ENCODE peak calls at places on chromosomes 3 and 15, in nine cellular contexts. C, K, T, O, N, D, F, M and V are unnamed samples.
A peak's percentile ranks its signal among the peaks of the same experiment; 100 is the strongest.

GRCh38 chr3:23829242-23829934 is 23.6 kb downstream of the UBE2E1 start:
- DNase-seq in M (no peak), O (no peak), N (peak; percentile 55), C (no peak), F (no peak), T (no peak), K (no peak), D (no peak), V (no peak)

GRCh38 chr3:120678331-120678845 is 3.7 kb downstream of the HGD start:
- DNase-seq in O (no peak), D (no peak), K (peak; percentile 84), M (no peak), T (peak; percentile 26), N (peak; percentile 33), F (no peak), C (peak; percentile 87), V (no peak)

GRCh38 chr3:79018671-79019136 is 749.1 kb downstream of the ROBO1 start:
- DNase-seq in N (peak; percentile 48), M (no peak), T (peak; percentile 88), O (peak; percentile 71), K (no peak), F (no peak), D (peak; percentile 36), C (peak; percentile 42), V (peak; percentile 87)

GRCh38 chr3:40044487-40044886 is 235.1 kb downstream of the MYRIP start:
- DNase-seq in N (no peak), T (no peak), O (no peak), M (no peak), D (no peak), C (no peak), K (no peak), F (no peak), V (no peak)

GRCh38 chr15:69096197-69096596 is 64.2 kb upstream of the GLCE start:
- DNase-seq in C (no peak), F (no peak), O (peak; percentile 64), T (no peak), K (no peak), N (no peak), D (peak; percentile 63), M (no peak), V (no peak)

GRCh38 chr3:183142199-183142598 is 20.3 kb downstream of the LAMP3 start:
- DNase-seq in M (no peak), K (no peak), O (no peak), T (no peak), N (no peak), F (no peak), C (no peak), D (no peak), V (no peak)

GRCh38 chr15:93942140-93942808 is 289.1 kb upstream of the MCTP2 start:
- DNase-seq in M (no peak), C (no peak), K (no peak), O (no peak), D (no peak), N (no peak), T (no peak), F (peak; percentile 65), V (no peak)

GRCh38 chr3:29240887-29241286 is 40.0 kb upstream of the RBMS3 start:
- DNase-seq in C (no peak), F (no peak), N (no peak), T (peak; percentile 18), D (no peak), K (no peak), O (no peak), M (no peak), V (no peak)

GRCh38 chr3:14988988-14989394 is 41.6 kb downstream of the NR2C2 start:
- DNase-seq in D (no peak), F (no peak), N (peak; percentile 84), C (no peak), O (no peak), K (no peak), M (peak; percentile 5), T (no peak), V (no peak)

GRCh38 chr15:85582719-85583089 is 202.3 kb downstream of the AKAP13 start:
- DNase-seq in M (no peak), C (peak; percentile 68), T (peak; percentile 83), F (no peak), D (no peak), K (peak; percentile 57), O (peak; percentile 78), N (peak; percentile 44), V (peak; percentile 81)

GRCh38 chr3:127259882-127260281 is 28.0 kb downstream of the PRR20G start:
- DNase-seq in T (no peak), C (no peak), O (no peak), M (no peak), F (no peak), D (no peak), N (no peak), K (no peak), V (no peak)

GRCh38 chr3:146092230-146092629 is 68.8 kb downstream of the PLOD2 start:
- DNase-seq in O (no peak), N (no peak), K (no peak), C (no peak), D (no peak), F (no peak), M (no peak), T (no peak), V (no peak)

GRCh38 chr3:10936686-10937085 is 55.9 kb upstream of the SLC6A1 start:
- DNase-seq in M (no peak), C (no peak), F (no peak), O (peak; percentile 6), T (peak; percentile 23), D (no peak), K (no peak), N (no peak), V (peak; percentile 22)

GRCh38 chr15:33735637-33736247 is 232.6 kb upstream of the CHRM5 start:
- DNase-seq in D (peak; percentile 35), N (peak; percentile 30), M (no peak), F (peak; percentile 0), T (no peak), K (no peak), C (no peak), O (peak; percentile 39), V (no peak)

GRCh38 chr3:175002732-175003143 is 143.6 kb downstream of the NAALADL2 start:
- DNase-seq in K (no peak), D (no peak), N (no peak), M (no peak), O (no peak), T (no peak), F (no peak), C (no peak), V (no peak)

GRCh38 chr3:126212629-126213375 is 32.4 kb upstream of the ALDH1L1 start:
- DNase-seq in F (no peak), T (peak; percentile 83), O (peak; percentile 76), M (peak; percentile 43), D (peak; percentile 4), N (no peak), K (no peak), C (no peak), V (peak; percentile 87)

GRCh38 chr3:180409170-180409569 is 192.8 kb upstream of the TTC14 start:
- DNase-seq in M (no peak), T (no peak), N (no peak), O (no peak), F (no peak), K (no peak), D (no peak), C (no peak), V (no peak)

GRCh38 chr3:152076148-152076547 is 192.6 kb upstream of the MBNL1 start:
- DNase-seq in T (no peak), M (no peak), D (no peak), K (no peak), F (no peak), C (no peak), O (no peak), N (no peak), V (no peak)

GRCh38 chr15:70252056-70252935 is 154.6 kb upstream of the TLE3 start:
- DNase-seq in T (no peak), M (no peak), N (no peak), D (peak; percentile 78), F (peak; percentile 64), C (no peak), K (no peak), O (no peak), V (peak; percentile 68)

GRCh38 chr3:106728315-106728821 is 648.9 kb upstream of the CCDC54 start:
- DNase-seq in M (no peak), C (no peak), F (no peak), O (no peak), D (no peak), T (no peak), K (no peak), N (no peak), V (no peak)

GRCh38 chr15:75785771-75786563 is 57.3 kb upstream of the UBE2Q2 start:
- DNase-seq in K (peak; percentile 33), C (peak; percentile 9), M (peak; percentile 59), T (no peak), D (no peak), N (no peak), O (no peak), F (no peak), V (no peak)

GRCh38 chr3:152458725-152459515 is 190.2 kb downstream of the MBNL1 start:
- DNase-seq in D (no peak), N (no peak), T (no peak), K (no peak), F (no peak), C (no peak), O (no peak), M (no peak), V (no peak)

GRCh38 chr15:77243146-77243545 is 172.2 kb upstream of the TSPAN3 start:
- DNase-seq in N (no peak), D (no peak), C (no peak), K (no peak), F (no peak), T (no peak), M (no peak), O (no peak), V (no peak)

GRCh38 chr15:44009056-44009455 is 182.3 kb downstream of the WDR76 start:
- DNase-seq in C (no peak), F (no peak), K (no peak), N (no peak), M (no peak), T (no peak), O (no peak), D (no peak), V (no peak)

GRCh38 chr15:99347609-99348008 is 96.3 kb downstream of the LRRC28 start:
- DNase-seq in F (no peak), N (no peak), C (no peak), T (no peak), M (no peak), D (no peak), O (no peak), K (no peak), V (no peak)

GRCh38 chr15:72532991-72533601 is 59.0 kb downstream of the ARIH1 start:
- DNase-seq in O (no peak), T (no peak), D (no peak), F (no peak), N (no peak), K (no peak), M (no peak), C (no peak), V (no peak)